ENCODE peak calls at places on chromosomes 6 and 20, in four cellular contexts. W, A, Y and F are unnamed samples.

GRCh38 chr6:45812937-45813336 is 202.7 kb downstream of the CLIC5 start:
- DNase-seq in Y (no peak), W (no peak), A (no peak), F (no peak)

GRCh38 chr6:113120577-113121285 is 736.4 kb upstream of the MARCKS start:
- DNase-seq in W (no peak), Y (no peak), A (no peak), F (no peak)

GRCh38 chr6:106116125-106116524 is 30.0 kb downstream of the PRDM1 start:
- DNase-seq in A (no peak), W (no peak), Y (no peak), F (no peak)

GRCh38 chr6:138403324-138403800 is 661 bp upstream of the HEBP2 start:
- DNase-seq in Y (peak), A (no peak), W (no peak), F (peak)

GRCh38 chr6:52152692-52153091 is 33.5 kb upstream of the IL17A start:
- DNase-seq in W (no peak), Y (no peak), A (no peak), F (no peak)

GRCh38 chr6:2876210-2877056 is 26.7 kb downstream of the SERPINB9 start:
- DNase-seq in W (no peak), Y (no peak), A (peak), F (no peak)

GRCh38 chr6:136334853-136335252 is 45.2 kb upstream of the BCLAF1 start:
- DNase-seq in A (no peak), Y (no peak), W (no peak), F (no peak)

GRCh38 chr6:167027308-167027707 is 28.1 kb downstream of the CEP43 start:
- DNase-seq in A (no peak), Y (no peak), W (no peak), F (no peak)

GRCh38 chr6:12605888-12606345 is 110.7 kb upstream of the PHACTR1 start:
- DNase-seq in A (peak), W (peak), Y (peak), F (peak)

GRCh38 chr6:6494677-6495076 is 93.8 kb upstream of the LY86 start:
- DNase-seq in Y (peak), A (peak), W (peak), F (peak)

GRCh38 chr6:55040102-55040848 is 134.0 kb upstream of the HCRTR2 start:
- DNase-seq in W (no peak), Y (no peak), A (no peak), F (no peak)

GRCh38 chr6:90421656-90422055 is 125.0 kb upstream of the BACH2 start:
- DNase-seq in Y (no peak), A (no peak), W (no peak), F (no peak)
- TF ChIP-seq FOXM1 in Y (no peak), A (no peak), W (no peak), F (no peak)

GRCh38 chr6:37916675-37917074 is 97.1 kb downstream of the ZFAND3 start:
- DNase-seq in W (no peak), Y (no peak), A (no peak), F (no peak)
- TF ChIP-seq FOXK2 in W (no peak), Y (no peak), A (no peak), F (no peak)

GRCh38 chr6:64100702-64101101 is 465.1 kb downstream of the PHF3 start:
- DNase-seq in A (no peak), W (no peak), Y (no peak), F (no peak)

GRCh38 chr6:64103480-64103879 is 467.9 kb downstream of the PHF3 start:
- DNase-seq in Y (no peak), W (no peak), A (no peak), F (no peak)

DNA sequence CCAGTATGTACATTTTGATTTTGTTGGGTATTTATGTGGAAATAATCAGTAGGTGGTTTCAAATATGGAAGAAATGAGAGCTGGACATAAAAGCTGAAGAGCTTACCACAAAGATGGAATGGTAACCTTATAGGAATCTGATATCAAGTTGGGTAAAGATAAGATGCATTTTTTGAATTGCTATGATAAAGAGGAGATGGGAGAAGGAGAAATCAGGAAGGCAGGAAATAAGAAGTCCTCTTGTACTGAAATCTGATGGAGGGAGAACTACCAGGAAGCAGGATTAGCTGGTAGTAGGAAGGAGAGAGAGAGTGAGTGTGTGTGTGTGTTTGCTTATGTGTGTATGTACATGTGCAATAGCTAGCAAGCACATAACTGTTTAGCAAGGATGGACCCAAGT is 468.4 kb downstream of the PHF3 start:
- DNase-seq in Y (no peak), A (no peak), W (no peak), F (no peak)
- TF ChIP-seq FOXM1 in Y (no peak), A (no peak), W (no peak), F (no peak)

DNA sequence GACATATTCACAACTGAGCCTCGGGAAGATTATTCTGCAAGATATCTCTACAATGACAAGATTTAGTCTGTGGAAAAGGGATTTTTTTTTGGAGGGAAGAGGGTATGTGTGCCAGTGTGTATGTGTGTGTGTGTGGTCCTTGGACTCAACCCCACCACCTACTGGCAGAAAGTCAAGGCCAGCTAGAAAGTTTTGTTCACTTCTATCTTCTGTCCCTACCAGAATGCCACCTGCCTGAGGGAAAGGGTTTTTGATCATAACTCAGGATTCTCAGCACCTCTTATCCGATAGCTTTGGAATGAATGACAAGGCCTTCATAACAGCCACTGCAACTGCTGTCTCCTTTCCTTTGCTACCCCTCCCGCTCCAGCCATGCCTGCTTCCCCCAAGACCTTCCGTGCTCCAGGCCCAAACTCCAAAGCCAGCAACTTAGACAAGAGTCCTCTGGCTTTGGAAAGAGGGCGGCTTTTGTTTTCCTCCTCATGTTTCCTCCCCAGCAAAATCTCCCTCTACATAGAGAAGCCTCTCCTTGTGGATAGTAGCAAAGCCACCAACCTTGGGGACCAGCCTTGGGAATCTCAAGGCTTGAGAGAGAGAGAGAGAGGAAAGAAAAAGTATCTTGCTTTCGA is 18.6 kb downstream of the BTN3A1 start:
- DNase-seq in A (peak), Y (peak), W (no peak), F (peak)
- TF ChIP-seq FOXK2 in A (no peak), Y (no peak), W (no peak), F (no peak)

GRCh38 chr6:90065173-90065572 is 170.9 kb downstream of the GJA10 start:
- DNase-seq in W (no peak), Y (no peak), A (no peak), F (no peak)
- TF ChIP-seq FOXM1 in W (no peak), Y (no peak), A (no peak), F (no peak)

GRCh38 chr20:34300809-34301586 is 2.2 kb downstream of the AHCY start:
- DNase-seq in A (peak), W (no peak), Y (no peak), F (no peak)
- TF ChIP-seq FOXK2 in A (no peak), W (no peak), Y (no peak), F (no peak)

GRCh38 chr20:32535953-32536823 is 48.9 kb downstream of the NOL4L start:
- DNase-seq in Y (peak), W (no peak), A (peak), F (peak)

GRCh38 chr20:32538526-32538918 is 46.6 kb downstream of the NOL4L start:
- DNase-seq in Y (no peak), A (no peak), W (no peak), F (no peak)

GRCh38 chr20:32535316-32535952 is 49.7 kb downstream of the NOL4L start:
- DNase-seq in W (no peak), A (no peak), Y (peak), F (no peak)

GRCh38 chr20:32537657-32538525 is 47.2 kb downstream of the NOL4L start:
- DNase-seq in W (no peak), A (no peak), Y (peak), F (no peak)

DNA sequence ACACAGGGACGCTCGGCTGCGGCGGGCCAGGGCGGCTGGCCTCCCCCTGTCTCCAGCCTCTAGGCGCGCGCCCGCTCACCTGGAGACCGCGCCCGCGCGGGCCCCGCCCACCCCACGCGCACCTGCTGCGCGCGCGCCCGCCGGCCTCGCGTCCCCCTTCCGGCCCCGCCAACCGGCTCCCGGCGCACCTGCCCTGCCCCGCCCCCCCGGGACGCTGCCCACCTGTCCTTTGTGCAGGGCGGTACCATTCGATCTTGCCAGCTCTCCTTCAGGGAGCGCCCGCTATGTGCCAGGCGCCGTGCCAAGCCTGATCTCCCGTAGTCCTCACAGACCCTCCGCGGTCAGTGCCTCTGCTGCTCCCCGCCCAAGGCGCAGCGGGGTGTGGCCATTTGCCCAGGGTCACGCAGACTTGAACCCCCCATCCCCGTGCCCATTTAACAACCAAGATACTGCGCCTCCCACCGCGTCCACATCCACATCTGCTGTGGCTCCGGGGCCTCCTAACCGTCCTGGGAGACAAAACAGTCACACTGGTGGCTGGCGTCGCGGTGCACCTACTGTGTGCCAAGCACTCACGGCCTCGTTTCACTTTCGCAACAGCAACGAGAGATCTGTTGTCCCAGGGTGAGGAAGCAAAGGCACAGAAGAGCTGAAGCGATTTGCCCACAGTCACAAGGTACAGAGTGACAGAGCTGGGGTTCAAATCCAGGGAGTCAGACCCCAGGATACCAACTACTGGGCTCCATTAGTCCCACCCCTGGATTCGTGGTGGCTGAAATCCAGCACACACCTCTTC is 48.1 kb downstream of the NOL4L start:
- DNase-seq in A (no peak), Y (peak), W (no peak), F (peak)
- TF ChIP-seq FOXM1 in A (no peak), Y (no peak), W (no peak), F (no peak)

DNA sequence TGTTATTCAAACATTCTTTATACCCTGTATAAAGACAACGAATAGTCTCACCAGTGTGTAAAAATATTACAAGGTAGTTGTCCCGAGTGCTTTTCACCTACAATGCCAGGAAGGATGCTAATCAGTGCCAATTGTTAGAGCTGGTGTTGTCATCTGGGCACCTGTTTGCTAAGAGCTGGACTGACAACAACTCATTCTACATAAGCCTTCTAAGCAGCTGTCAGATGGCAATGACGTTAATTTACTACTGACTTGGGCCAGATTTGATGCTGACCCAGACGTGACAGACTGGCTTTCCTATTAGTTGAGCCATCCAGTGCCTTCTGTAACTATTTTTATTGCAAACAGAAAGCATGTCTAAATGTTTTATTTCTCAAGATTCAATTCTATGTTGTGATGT is 355.2 kb downstream of the ADGRB3 start:
- DNase-seq in W (no peak), A (no peak), Y (no peak), F (no peak)
- TF ChIP-seq FOXK2 in W (no peak), A (no peak), Y (no peak), F (no peak)

DNA sequence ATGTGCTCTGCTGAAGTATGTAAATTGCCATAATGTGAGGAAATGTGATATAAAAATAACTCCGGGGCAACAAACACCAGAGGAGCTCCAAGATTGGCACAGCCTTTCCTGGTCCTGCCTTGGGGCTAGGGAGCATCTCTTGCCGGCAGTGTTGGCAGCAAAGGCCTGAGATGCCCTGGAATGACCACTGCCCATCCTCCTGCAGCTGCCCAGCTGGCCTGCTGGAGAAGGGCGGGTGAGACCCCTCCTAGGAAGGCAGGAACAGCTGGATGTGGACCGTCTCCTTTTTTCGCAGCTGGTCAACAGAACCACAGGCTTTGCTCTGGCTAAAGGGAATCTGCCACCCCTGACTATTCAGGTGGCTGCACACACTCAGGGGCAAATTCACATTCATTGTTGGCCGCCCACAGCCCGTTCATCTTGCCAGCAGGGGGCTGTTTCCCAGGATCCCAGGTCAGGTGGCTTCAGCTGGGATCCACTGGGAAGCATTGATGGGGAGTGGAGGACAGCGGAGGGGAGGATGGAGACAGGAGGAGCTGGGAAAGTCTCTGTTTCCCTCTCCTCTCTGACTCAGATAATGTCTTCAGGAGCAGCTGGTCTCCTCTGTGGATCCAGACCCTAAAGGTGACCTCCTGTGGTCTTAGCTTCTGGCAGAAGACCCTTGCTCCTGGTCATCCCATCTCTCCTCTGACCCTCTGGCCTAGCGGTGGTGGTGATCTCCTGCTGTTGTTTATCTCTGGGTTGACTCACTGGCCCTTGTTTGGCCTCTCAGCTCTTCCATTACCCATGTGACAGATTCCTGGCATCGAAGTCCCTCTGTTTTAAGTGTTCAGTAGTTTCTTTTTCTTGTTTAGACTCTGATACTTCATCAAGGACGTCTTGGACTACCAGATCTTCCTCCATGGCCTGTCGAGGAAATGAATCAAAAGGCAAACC is 336.7 kb downstream of the DHX35 start:
- DNase-seq in A (no peak), W (no peak), Y (no peak), F (no peak)
- TF ChIP-seq FOXM1 in A (no peak), W (no peak), Y (no peak), F (no peak)

GRCh38 chr6:96186516-96187195 is 170.9 kb downstream of the FUT9 start:
- DNase-seq in W (no peak), A (no peak), Y (no peak), F (no peak)
- TF ChIP-seq FOXK2 in W (no peak), A (no peak), Y (no peak), F (no peak)